ENCODE peak calls at places on chromosome 20, in eight cellular contexts. D is EL; O is renal cortical epithelial cell; G is iris pigment epithelial cell; X is stimulated activated CD8-positive, alpha-beta memory T cell treated with anti-CD3 and anti-CD28 coated beads, Interleukin-4, amount 100 ng/mL, for 4 hours; Q is T-cell; S is choroid plexus epithelial cell; B is heart left ventricle. M is an unnamed sample.

GRCh38 chr20:2125474-2126112 is 24.0 kb downstream of the STK35 start:
- DNase-seq in G (no peak), Q (no peak), D (no peak), X (no peak), B (peak), S (no peak), O (no peak), M (no peak)

GRCh38 chr20:55947701-55948100 is 57.6 kb downstream of the CBLN4 start:
- DNase-seq in S (no peak), G (no peak), B (no peak), D (no peak), Q (no peak), O (no peak), X (no peak), M (no peak)

GRCh38 chr20:52999040-52999439 is 26.9 kb downstream of the TSHZ2 start:
- DNase-seq in G (no peak), X (no peak), S (no peak), D (no peak), O (no peak), B (no peak), Q (no peak), M (no peak)

GRCh38 chr20:13322198-13322597 is 101.1 kb downstream of the ISM1 start:
- DNase-seq in Q (no peak), G (no peak), S (no peak), O (no peak), D (no peak), B (no peak), X (no peak), M (no peak)

GRCh38 chr20:51126337-51126736 is 103.4 kb upstream of the KCNG1 start:
- DNase-seq in S (no peak), X (no peak), D (no peak), Q (no peak), G (no peak), B (no peak), O (no peak), M (no peak)

GRCh38 chr20:43571771-43572170 is 12.9 kb downstream of the SGK2 start:
- DNase-seq in O (no peak), G (no peak), X (no peak), D (no peak), B (no peak), Q (no peak), S (no peak), M (no peak)

GRCh38 chr20:46215913-46216707 is 92.2 kb downstream of the CDH22 start:
- DNase-seq in Q (no peak), X (no peak), S (peak), O (no peak), G (peak), B (peak), D (peak), M (peak)

GRCh38 chr20:47263502-47264084 is 92.9 kb downstream of the ZMYND8 start:
- DNase-seq in Q (no peak), O (no peak), D (no peak), S (no peak), B (peak), X (no peak), G (no peak), M (no peak)

GRCh38 chr20:36113566-36114247 is 40.8 kb upstream of the EPB41L1 start:
- DNase-seq in X (no peak), G (no peak), O (no peak), Q (no peak), S (peak), B (no peak), D (no peak), M (no peak)

GRCh38 chr20:33576432-33576883 is 85.7 kb upstream of the C20orf144 start:
- DNase-seq in B (no peak), G (no peak), D (no peak), S (peak), Q (no peak), O (no peak), X (no peak), M (peak)

GRCh38 chr20:31934968-31935764 is 16.7 kb downstream of the PDRG1 start:
- DNase-seq in X (no peak), S (no peak), Q (no peak), G (no peak), D (no peak), O (no peak), B (no peak), M (no peak)

GRCh38 chr20:32140603-32141002 is 31.1 kb downstream of the TM9SF4 start:
- DNase-seq in D (no peak), X (no peak), B (no peak), S (no peak), Q (no peak), O (no peak), G (no peak), M (no peak)

GRCh38 chr20:32289661-32290431 is 12.4 kb downstream of the KIF3B start:
- DNase-seq in D (no peak), B (no peak), X (no peak), O (peak), Q (no peak), G (no peak), S (no peak), M (no peak)

GRCh38 chr20:36917240-36917639 is 34.3 kb downstream of the SAMHD1 start:
- DNase-seq in D (no peak), O (no peak), B (no peak), Q (no peak), G (no peak), X (no peak), S (no peak), M (no peak)

GRCh38 chr20:49510562-49511117 is 28.2 kb upstream of the KCNB1 start:
- DNase-seq in X (no peak), G (peak), B (peak), O (no peak), Q (no peak), S (peak), D (peak), M (peak)

GRCh38 chr20:17538517-17539170 is 7.5 kb upstream of the BFSP1 start:
- DNase-seq in X (no peak), D (peak), B (no peak), S (peak), G (no peak), O (peak), Q (no peak), M (no peak)

GRCh38 chr20:58447733-58448391 is 58.8 kb downstream of the VAPB start:
- DNase-seq in B (no peak), S (peak), X (peak), Q (peak), D (peak), O (peak), G (peak), M (no peak)

GRCh38 chr20:11906626-11907480 is 10.8 kb upstream of the BTBD3 start:
- DNase-seq in O (no peak), D (no peak), G (no peak), X (no peak), B (no peak), S (no peak), Q (no peak), M (no peak)

GRCh38 chr20:24131281-24131680 is 142.7 kb upstream of the GGTLC1 start:
- DNase-seq in Q (no peak), D (no peak), O (peak), X (no peak), G (no peak), B (no peak), S (no peak), M (no peak)

GRCh38 chr20:60473240-60473639 is 515.0 kb downstream of the CDH26 start:
- DNase-seq in G (no peak), Q (no peak), D (no peak), B (no peak), O (no peak), X (no peak), S (no peak), M (no peak)

GRCh38 chr20:48155231-48155630 is 369.9 kb upstream of the SULF2 start:
- DNase-seq in O (no peak), B (no peak), S (no peak), X (no peak), G (no peak), Q (no peak), D (no peak), M (no peak)

GRCh38 chr20:16615199-16615598 is 42.0 kb upstream of the KIF16B start:
- DNase-seq in S (peak), G (peak), X (no peak), O (peak), Q (no peak), D (peak), B (no peak), M (peak)

GRCh38 chr20:20668639-20669038 is 43.8 kb downstream of the RALGAPA2 start:
- DNase-seq in B (no peak), O (no peak), D (no peak), S (peak), X (no peak), G (peak), Q (no peak), M (no peak)

GRCh38 chr20:4769328-4769727 is 47.6 kb downstream of the PRND start:
- DNase-seq in B (no peak), O (no peak), S (no peak), Q (no peak), D (no peak), G (no peak), X (no peak), M (no peak)

GRCh38 chr20:62358171-62358719 is 8.9 kb downstream of the LAMA5 start:
- DNase-seq in D (no peak), Q (no peak), O (peak), X (no peak), S (no peak), B (peak), G (no peak), M (peak)